ENCODE peak calls at places on chromosomes 6 and 20, in five cellular contexts. G, V, A, P and M are unnamed samples.

GRCh38 chr20:22807646-22808045 is 223.3 kb upstream of the FOXA2 start:
- DNase-seq in A (no peak), P (peak), G (peak), V (no peak), M (no peak)

GRCh38 chr6:80454661-80455365 is 348.3 kb downstream of the BCKDHB start:
- DNase-seq in P (no peak), A (no peak), G (peak), V (no peak), M (no peak)

GRCh38 chr6:140276133-140276532 is 901.7 kb upstream of the CITED2 start:
- DNase-seq in G (no peak), A (no peak), P (no peak), V (no peak), M (no peak)

GRCh38 chr6:132131777-132132176 is 180.6 kb upstream of the CCN2 start:
- DNase-seq in G (peak), V (peak), A (peak), P (no peak), M (no peak)

GRCh38 chr20:32599783-32600340 is 14.7 kb upstream of the NOL4L start:
- DNase-seq in V (no peak), A (no peak), P (no peak), G (no peak), M (no peak)

GRCh38 chr6:91299544-91300491 is 712.9 kb upstream of the MAP3K7 start:
- DNase-seq in A (no peak), P (no peak), V (peak), G (peak), M (no peak)

GRCh38 chr6:3906191-3907019 is 57.2 kb downstream of the FAM50B start:
- DNase-seq in V (no peak), P (no peak), A (no peak), G (no peak), M (no peak)

GRCh38 chr6:4489538-4489937 is 286.7 kb upstream of the CDYL start:
- DNase-seq in P (no peak), G (no peak), V (no peak), A (no peak), M (no peak)

GRCh38 chr6:139926711-139927110 is 552.3 kb upstream of the CITED2 start:
- DNase-seq in G (peak), P (no peak), V (no peak), A (no peak), M (no peak)

GRCh38 chr6:31400467-31401289 is 2.7 kb upstream of the MICA start:
- DNase-seq in V (peak), A (peak), P (peak), G (peak), M (no peak)

GRCh38 chr20:15236812-15237211 is 899.4 kb upstream of the FLRT3 start:
- DNase-seq in A (no peak), P (peak), G (peak), V (no peak), M (no peak)

GRCh38 chr6:150751296-150751695 is 114.2 kb upstream of the MTHFD1L start:
- DNase-seq in V (no peak), P (no peak), G (peak), A (no peak), M (no peak)

GRCh38 chr20:17635320-17635673 is 46.7 kb downstream of the RRBP1 start:
- DNase-seq in G (no peak), A (no peak), V (no peak), P (no peak), M (no peak)

GRCh38 chr6:168864541-168865495 is 388.8 kb downstream of the THBS2 start:
- DNase-seq in A (no peak), P (no peak), V (no peak), G (no peak), M (no peak)

GRCh38 chr6:168867247-168868102 is 386.2 kb downstream of the THBS2 start:
- DNase-seq in G (no peak), P (no peak), A (no peak), V (no peak), M (no peak)

GRCh38 chr6:168865522-168865921 is 388.1 kb downstream of the THBS2 start:
- DNase-seq in P (no peak), G (no peak), V (no peak), A (no peak), M (no peak)

GRCh38 chr6:168863467-168863866 is 390.2 kb downstream of the THBS2 start:
- DNase-seq in V (no peak), A (no peak), P (no peak), G (no peak), M (no peak)

DNA sequence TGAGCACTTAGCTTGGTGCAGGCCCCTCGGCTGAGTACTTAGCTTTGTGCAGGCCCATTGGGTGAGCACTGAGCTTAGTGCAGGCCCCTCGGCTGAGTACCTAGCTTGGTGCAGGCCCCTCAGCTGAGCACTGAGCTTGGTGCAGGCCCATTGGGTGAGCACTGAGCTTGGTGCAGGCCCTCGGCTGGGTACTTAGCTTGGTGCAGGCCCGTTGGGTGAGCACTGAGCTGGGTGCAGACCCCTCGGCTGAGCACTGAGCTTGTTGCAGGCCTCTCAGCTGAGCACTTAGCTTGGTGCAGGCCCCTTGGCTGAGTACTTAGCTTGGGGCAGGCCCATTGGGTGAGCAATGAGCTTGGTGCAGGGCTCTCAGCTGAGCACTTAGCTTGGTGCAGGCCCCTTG is 387.1 kb downstream of the THBS2 start:
- DNase-seq in G (no peak), V (no peak), A (no peak), P (no peak), M (no peak)
- TF ChIP-seq POLR2A in G (no peak), V (no peak), A (no peak), P (no peak), M (no peak)

GRCh38 chr6:8238772-8239683 is 136.7 kb upstream of the EEF1E1 start:
- DNase-seq in G (no peak), V (no peak), A (no peak), P (no peak), M (no peak)
- H3K4me3 ChIP-seq in G (no peak), V (no peak), A (no peak), P (no peak), M (no peak)

GRCh38 chr6:157023958-157024357 is 246.8 kb downstream of the ARID1B start:
- DNase-seq in A (no peak), P (no peak), V (no peak), G (peak), M (no peak)

GRCh38 chr6:157021267-157022021 is 244.3 kb downstream of the ARID1B start:
- DNase-seq in G (peak), V (peak), A (peak), P (peak), M (peak)

GRCh38 chr6:157019733-157020132 is 242.6 kb downstream of the ARID1B start:
- DNase-seq in A (no peak), V (no peak), P (no peak), G (peak), M (no peak)

GRCh38 chr6:157020398-157021266 is 243.5 kb downstream of the ARID1B start:
- DNase-seq in G (peak), P (no peak), A (peak), V (no peak), M (peak)

DNA sequence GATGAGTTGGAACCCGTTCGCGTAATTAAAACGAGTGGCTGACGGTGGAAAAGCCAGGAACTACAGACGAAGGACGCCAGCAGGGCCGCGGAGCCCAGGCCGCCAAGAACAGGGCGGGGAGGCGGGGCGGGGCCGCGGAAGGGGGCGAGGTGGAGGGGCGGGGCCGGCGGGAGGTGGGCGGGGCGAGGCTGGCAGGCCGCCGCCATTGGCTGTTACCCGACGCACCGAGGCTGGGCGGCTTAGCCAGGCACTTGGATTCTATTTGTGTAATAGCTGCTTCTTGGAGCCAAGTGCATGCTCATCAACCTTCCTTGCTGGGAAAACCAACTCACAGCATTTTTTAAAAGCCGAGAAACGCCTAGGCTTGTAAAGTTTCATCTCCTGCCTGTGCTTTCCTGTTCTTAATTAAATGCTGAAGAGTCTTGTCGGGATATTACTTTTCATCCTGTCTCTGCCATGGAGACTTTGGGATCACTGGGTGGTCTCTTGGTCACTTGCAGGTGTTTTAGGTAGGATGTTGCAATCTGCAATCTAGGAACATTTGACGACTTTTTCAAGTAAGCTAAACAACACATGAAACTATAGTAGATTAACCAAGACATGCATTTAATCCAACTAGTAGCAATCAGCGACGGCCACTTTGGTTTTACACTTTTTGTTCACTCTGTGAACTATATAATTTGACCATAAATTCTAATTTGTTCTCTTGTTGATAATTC is 245.0 kb downstream of the ARID1B start:
- DNase-seq in V (peak), A (peak), G (peak), P (peak), M (peak)
- TF ChIP-seq POLR2A in V (no peak), A (peak), G (no peak), P (no peak), M (no peak)

GRCh38 chr6:15955484-15955883 is 173.4 kb upstream of the MYLIP start:
- DNase-seq in G (no peak), A (no peak), V (no peak), P (no peak), M (no peak)

GRCh38 chr6:15952231-15953151 is 176.4 kb upstream of the MYLIP start:
- DNase-seq in G (no peak), V (no peak), A (no peak), P (no peak), M (no peak)

GRCh38 chr6:15956205-15957106 is 172.4 kb upstream of the MYLIP start:
- DNase-seq in G (no peak), P (no peak), A (no peak), V (no peak), M (no peak)

GRCh38 chr6:15950962-15951569 is 177.8 kb upstream of the MYLIP start:
- DNase-seq in V (no peak), A (no peak), P (no peak), G (no peak), M (no peak)

DNA sequence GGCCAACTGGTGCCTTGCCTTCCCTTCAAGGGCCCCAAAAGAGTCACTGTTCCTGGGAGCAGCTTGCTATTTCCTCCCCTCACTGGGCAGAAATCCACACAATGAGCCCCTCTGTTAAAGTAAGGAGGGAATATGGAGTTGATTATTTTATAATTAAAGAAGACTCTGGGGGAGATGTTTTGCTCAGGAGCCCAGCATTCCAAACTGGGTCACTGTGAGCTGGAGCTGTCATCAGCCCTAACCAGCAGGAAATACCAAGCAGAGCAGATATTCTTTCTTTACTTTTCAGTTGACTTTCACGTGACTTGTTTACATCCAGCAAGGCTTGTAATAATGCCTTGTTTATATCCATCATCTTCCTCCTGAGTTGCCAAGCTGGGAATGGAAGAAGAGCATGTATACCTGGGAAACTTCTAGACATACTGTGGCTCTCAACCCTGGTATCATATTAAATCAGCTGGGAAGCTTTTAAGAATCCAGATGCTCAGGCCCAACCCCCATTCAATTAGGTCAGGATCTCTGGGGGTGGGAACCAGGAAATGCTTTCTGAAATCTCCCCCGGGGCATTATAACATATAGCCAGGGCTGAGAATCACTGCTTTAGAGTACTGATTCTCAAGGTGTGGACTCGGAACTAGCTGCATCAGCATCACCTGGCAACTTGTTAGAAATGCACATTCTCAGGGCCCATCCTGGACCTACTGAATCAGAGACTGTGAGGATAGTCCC is 175.6 kb upstream of the MYLIP start:
- DNase-seq in P (no peak), A (no peak), V (no peak), G (no peak), M (no peak)
- H3K4me3 ChIP-seq in P (no peak), A (no peak), V (no peak), G (no peak), M (no peak)

GRCh38 chr20:25745100-25745499 is 48.4 kb upstream of the ZNF337 start:
- DNase-seq in G (no peak), P (no peak), A (no peak), V (no peak), M (no peak)

GRCh38 chr20:25750220-25750764 is 53.6 kb upstream of the ZNF337 start:
- DNase-seq in V (no peak), P (no peak), A (no peak), G (no peak), M (no peak)

GRCh38 chr20:25749667-25750066 is 53.0 kb upstream of the ZNF337 start:
- DNase-seq in P (no peak), A (no peak), V (no peak), G (no peak), M (no peak)

GRCh38 chr20:25745738-25746137 is 49.1 kb upstream of the ZNF337 start:
- DNase-seq in G (no peak), A (no peak), P (no peak), V (no peak), M (no peak)

DNA sequence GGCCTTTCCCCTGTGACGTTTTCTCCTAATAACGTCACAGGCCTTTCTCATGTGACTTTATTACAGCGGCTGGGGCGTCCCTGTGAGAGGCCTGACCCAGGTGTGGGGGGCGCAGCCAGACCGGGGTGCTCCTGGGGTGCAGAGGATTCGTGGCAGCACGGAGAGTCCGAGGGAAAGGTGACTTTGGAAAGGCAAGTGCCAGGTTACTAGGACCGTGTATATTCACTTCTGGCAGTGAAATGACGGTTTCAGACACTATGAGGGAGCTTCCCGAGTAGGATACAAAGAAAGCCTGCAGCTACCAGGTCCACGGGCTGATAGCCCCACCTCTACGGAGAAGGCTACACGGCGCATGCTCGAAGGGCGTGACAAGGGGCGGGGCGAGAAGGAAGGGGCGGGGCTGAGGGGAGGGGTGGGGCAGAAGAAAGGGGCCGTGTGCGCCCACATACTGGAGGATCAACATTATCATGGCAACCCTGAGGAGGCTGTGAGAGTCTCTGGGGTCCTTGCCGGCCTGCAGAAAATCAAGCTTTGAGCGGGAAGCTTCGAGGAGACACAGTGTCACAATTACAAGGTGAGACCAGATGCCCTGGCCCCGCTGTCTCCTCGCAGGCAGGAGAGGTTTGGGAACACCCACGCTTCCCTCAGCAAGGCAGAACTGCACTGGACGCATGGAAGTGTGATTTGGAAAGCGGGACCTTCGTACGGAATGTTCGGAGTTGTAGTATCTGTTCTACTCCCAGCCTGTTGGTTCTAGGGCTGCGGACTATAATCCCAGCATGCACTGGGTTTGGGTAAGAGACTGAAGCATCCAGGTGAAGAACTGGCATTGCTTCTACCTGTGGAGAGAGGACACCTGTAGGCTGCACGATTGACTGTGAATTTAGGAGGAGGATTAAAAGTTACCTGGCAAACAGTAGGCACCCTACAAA is 54.4 kb upstream of the ZNF337 start:
- DNase-seq in G (peak), P (peak), V (peak), A (peak), M (no peak)
- TF ChIP-seq POLR2A in G (no peak), P (no peak), V (no peak), A (no peak), M (no peak)

GRCh38 chr6:53058388-53058890 is 6.8 kb upstream of the FBXO9 start:
- DNase-seq in G (no peak), A (no peak), V (no peak), P (no peak), M (no peak)

GRCh38 chr6:53056273-53056672 is 8.9 kb upstream of the FBXO9 start:
- DNase-seq in V (no peak), G (no peak), A (no peak), P (no peak), M (no peak)

GRCh38 chr6:53062369-53062639 is 2.9 kb upstream of the FBXO9 start:
- DNase-seq in V (no peak), P (no peak), G (no peak), A (no peak), M (no peak)

GRCh38 chr6:53055873-53056272 is 9.3 kb upstream of the FBXO9 start:
- DNase-seq in P (no peak), V (no peak), G (no peak), A (no peak), M (no peak)

GRCh38 chr6:53059648-53060589 is 5.3 kb upstream of the FBXO9 start:
- DNase-seq in G (no peak), V (no peak), P (no peak), A (no peak), M (no peak)
- H3K4me3 ChIP-seq in G (peak), V (peak), P (peak), A (peak), M (peak)

DNA sequence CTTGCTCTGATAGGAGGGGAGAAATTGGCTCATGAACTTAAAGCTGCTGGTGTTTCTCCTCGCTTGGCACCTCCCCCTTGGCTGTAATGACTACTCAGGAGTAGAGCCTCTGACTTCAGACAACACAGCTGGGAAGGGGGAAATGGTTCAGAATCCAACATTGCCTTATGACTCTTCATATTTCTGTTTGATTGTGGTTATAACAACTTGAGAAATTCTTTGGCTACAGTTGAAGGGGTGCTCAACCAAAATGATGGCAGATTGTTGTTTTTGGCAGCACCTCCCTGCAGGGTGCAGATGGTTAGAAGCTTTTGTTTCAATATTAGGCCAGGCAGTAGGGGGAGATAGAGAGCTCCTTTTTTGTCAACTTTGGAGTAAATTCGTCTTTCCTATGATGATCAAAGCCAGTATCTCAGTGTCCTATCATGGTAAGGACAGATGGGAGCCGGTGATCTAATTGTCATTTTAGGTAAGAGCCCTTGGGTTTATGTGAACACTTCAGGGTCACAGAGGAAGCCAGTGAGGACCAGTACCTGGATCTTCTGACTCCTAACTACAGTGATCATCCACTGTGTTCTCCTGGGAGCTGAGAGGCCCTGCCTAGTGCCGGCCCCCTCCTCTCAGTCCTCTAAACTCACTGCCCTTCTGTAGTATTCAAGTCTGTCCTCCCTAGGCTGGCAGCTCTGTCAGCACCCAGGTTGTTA is 39.9 kb downstream of the RPRD1B start:
- DNase-seq in V (peak), G (peak), A (peak), P (peak), M (no peak)
- TF ChIP-seq POLR2A in V (no peak), G (no peak), A (no peak), P (no peak), M (no peak)

DNA sequence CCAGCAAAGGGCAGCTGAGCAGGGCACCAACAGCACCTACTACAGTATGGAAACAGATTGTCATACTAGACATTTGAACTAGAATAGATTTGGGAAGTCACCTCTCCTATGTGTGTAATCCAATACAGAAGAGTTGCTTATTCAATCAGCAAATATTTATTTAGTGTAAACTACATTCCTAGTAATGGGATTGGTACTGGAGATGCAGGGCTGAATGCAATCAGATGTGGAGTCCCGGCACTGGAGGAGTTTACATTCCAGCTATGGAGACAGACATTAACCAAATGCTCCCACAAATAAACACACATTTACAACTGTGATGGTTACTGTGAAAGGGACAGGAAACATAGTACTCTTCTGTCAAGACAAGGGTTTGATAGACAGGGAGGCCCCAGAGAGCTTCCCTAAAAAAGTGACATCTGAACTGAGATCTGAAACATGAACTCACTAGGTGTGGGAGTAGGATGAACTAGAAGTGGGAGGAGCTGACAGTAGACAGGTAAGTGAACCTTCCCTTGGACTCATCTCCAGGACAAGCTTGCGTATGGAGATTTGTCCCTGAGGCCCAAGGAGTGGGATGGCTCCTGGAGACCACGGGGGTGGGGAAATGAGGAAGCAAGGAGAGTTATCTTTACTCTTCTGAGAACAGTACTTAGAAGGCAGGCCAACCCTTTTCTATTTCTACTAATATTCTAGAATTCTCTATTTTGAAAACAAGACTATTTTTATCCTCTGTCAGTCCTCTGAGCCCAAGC is 420.5 kb downstream of the MAFB start:
- DNase-seq in A (no peak), P (no peak), G (no peak), V (no peak), M (no peak)
- H3K4me3 ChIP-seq in A (no peak), P (no peak), G (no peak), V (no peak), M (no peak)